ENCODE peak calls at places on chromosomes 11 and 22, in four cellular contexts. C, F, N and V are unnamed samples. For H3K79me2, the result is how much of the 10 kb centered on the place peaks cover.

GRCh38 chr11:70586261-70587094 is 188.1 kb downstream of the CTTN start:
- DNase-seq in C (no peak), F (no peak), N (no peak), V (no peak)

GRCh38 chr22:30605449-30606110 is 1.4 kb upstream of the TCN2 start:
- DNase-seq in C (peak), F (peak), N (peak), V (peak)

GRCh38 chr11:33605703-33606102 is 94.9 kb downstream of the C11orf91 start:
- DNase-seq in C (no peak), F (no peak), N (no peak), V (no peak)

GRCh38 chr11:12862761-12863469 is 146.2 kb upstream of the RASSF10 start:
- DNase-seq in C (peak), F (peak), N (no peak), V (no peak)

GRCh38 chr22:48755332-48755949 is 1072.2 kb downstream of the BRD1 start:
- DNase-seq in C (no peak), F (no peak), N (no peak), V (no peak)

GRCh38 chr11:93234602-93235207 is 36.9 kb upstream of the SLC36A4 start:
- DNase-seq in C (peak), F (peak), N (peak), V (peak)

GRCh38 chr11:103325686-103326069 is 216.5 kb downstream of the DYNC2H1 start:
- DNase-seq in C (no peak), F (no peak), N (no peak), V (no peak)

GRCh38 chr11:11580831-11581492 is 40.8 kb downstream of the GALNT18 start:
- DNase-seq in C (no peak), F (no peak), N (no peak), V (no peak)

GRCh38 chr22:49969751-49970527 is 9.4 kb downstream of the PIM3 start:
- DNase-seq in C (no peak), F (no peak), N (peak), V (no peak)
- H3K27ac ChIP-seq in C (peak), F (no peak), N (no peak), V (peak)

GRCh38 chr11:2270322-2271076 is at the start of gene ASCL2:
- DNase-seq in C (no peak), F (no peak), N (no peak), V (no peak)
- TF ChIP-seq EZH2 in C (no peak), F (no peak), N (no peak), V (no peak)

GRCh38 chr22:39517470-39517869 is 2.9 kb upstream of the ATF4 start:
- DNase-seq in C (no peak), F (no peak), N (no peak), V (no peak)
- H3K79me2 ChIP-seq in C (under half), F (under half), N (half or more), V (under half)

GRCh38 chr11:73342633-73343032 is 33.6 kb upstream of the RELT start:
- DNase-seq in C (no peak), F (no peak), N (no peak), V (peak)
- H3K27ac ChIP-seq in C (no peak), F (no peak), N (no peak), V (no peak)

DNA sequence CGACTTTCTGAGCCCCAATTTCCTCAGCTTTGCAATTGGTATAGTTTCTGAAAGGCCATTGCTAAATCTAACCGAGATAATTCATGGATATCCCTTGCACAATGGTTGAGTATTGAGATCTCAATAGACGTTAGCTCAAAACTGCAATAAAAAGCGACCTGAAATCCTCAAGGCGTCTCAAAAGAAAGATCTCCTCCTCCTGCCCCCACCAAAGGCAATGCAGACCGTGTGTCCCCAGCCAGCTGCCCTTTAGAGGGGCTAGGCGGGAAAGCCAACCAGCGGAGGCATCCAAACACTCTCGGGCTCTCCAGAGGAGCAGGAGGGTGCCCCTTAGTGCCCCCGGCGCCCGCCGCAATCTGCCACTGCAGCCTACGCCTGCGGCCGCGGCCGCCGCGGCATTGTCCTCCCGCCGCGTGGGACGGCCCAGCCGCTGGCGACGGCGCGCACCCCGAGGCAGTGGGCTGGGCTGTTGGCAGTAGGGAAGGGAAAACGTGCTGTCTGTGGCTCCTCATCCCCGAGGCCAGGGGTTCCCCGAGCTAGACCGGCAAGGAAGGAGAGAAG is 1.4 kb upstream of the SLC6A5 start:
- DNase-seq in C (no peak), F (no peak), N (no peak), V (no peak)
- TF ChIP-seq EZH2 in C (no peak), F (peak), N (no peak), V (no peak)

DNA sequence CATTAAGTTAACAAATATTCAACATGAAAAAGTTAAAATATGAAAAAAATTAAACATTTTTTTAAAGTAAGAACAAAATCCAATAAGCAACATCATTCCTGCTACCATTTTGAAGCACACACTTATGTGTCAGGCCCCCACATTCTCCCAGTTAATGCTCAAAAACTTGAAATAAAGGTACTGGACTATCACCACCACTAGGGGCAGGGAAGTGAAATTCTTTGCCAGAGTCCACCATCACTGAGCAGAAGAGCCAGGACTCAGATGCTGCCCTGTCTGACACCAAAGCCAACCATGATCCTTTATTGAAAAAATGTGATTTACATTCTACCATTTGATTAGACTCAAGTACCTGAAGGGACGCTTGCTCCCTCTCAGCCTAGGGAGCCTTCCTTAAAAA is 39.1 kb downstream of the PITPNB start:
- DNase-seq in C (peak), F (peak), N (peak), V (peak)
- H3K79me2 ChIP-seq in C (under half), F (half or more), N (half or more), V (under half)

DNA sequence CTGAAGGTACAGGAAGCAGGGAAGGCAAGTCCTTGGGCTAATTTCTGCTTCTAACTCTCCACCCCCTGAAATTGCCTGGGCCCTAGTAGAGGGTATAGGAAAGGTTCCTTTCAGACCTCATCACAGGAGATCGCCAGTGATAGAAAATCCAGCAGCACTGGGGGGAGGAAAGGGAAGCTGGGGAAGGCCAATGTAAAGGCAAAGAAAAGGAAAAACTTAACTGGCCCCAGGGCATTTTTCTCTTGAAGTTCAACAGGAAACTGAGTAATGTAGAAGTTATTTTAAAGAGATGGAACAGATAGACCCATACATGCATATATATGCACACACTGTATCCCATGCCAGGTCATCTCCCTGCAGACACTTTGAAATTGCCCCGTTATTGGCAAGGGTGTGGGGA is 134.0 kb downstream of the TRIM44 start:
- DNase-seq in C (peak), F (peak), N (no peak), V (peak)
- H3K27ac ChIP-seq in C (no peak), F (peak), N (no peak), V (peak)

GRCh38 chr11:88051386-88051785 is 123.9 kb downstream of the RAB38 start:
- DNase-seq in C (peak), F (peak), N (no peak), V (peak)
- TF ChIP-seq EZH2 in C (no peak), F (no peak), N (no peak), V (no peak)

GRCh38 chr11:1875093-1875785 is 16.5 kb downstream of the PRR33 start:
- DNase-seq in C (no peak), F (no peak), N (no peak), V (no peak)
- H3K79me2 ChIP-seq in C (under half), F (under half), N (under half), V (under half)